ENCODE peak calls at places on chromosomes 1 and 21, in ten cellular contexts. Q is thoracic aorta; Y is astrocyte; K is hepatocyte; W is heart left ventricle; C is cardiac muscle cell; Z is T-helper 17 cell; V is H9; F is CD4-positive, alpha-beta memory T cell; N is right lobe of liver. I is an unnamed sample.

GRCh38 chr1:190226006-190226405 is 251.7 kb downstream of the BRINP3 start:
- DNase-seq in Q (no peak), Y (no peak), K (no peak), W (no peak), C (peak; percentile 3), Z (no peak), V (no peak), F (no peak), N (no peak), I (no peak)

GRCh38 chr1:83857108-83857507 is 141.8 kb downstream of the TTLL7 start:
- DNase-seq in Q (no peak), Y (peak; percentile 11), K (peak; percentile 46), W (no peak), C (peak; percentile 46), Z (no peak), V (no peak), F (no peak), N (no peak), I (no peak)

GRCh38 chr1:172637522-172637921 is 21.4 kb upstream of the FASLG start:
- DNase-seq in Q (no peak), Y (peak; percentile 96), K (no peak), W (no peak), C (peak; percentile 88), Z (no peak), V (no peak), F (no peak), N (no peak), I (no peak)

GRCh38 chr1:70090875-70091274 is 114.5 kb downstream of the LRRC40 start:
- DNase-seq in Q (no peak), Y (peak; percentile 59), K (no peak), W (no peak), C (peak; percentile 64), Z (no peak), V (no peak), F (no peak), N (no peak), I (no peak)

GRCh38 chr1:8396912-8397406 is 79.0 kb downstream of the SLC45A1 start:
- DNase-seq in Q (peak; percentile 49), Y (peak; percentile 100), K (peak; percentile 66), W (no peak), C (peak; percentile 96), Z (no peak), V (no peak), F (peak; percentile 21), N (no peak), I (no peak)

GRCh38 chr1:70504176-70504820 is 93.2 kb downstream of the CTH start:
- DNase-seq in Q (no peak), Y (peak; percentile 6), K (peak; percentile 63), W (no peak), C (peak; percentile 32), Z (no peak), V (no peak), F (no peak), N (no peak), I (no peak)

GRCh38 chr1:91537281-91538069 is 36.8 kb downstream of the CDC7 start:
- DNase-seq in Q (no peak), Y (peak; percentile 77), K (no peak), W (no peak), C (peak; percentile 80), Z (no peak), V (no peak), F (no peak), N (no peak), I (no peak)

GRCh38 chr1:113903496-113904291 is 905 bp downstream of the AP4B1 start:
- DNase-seq in Q (no peak), Y (no peak), K (no peak), W (no peak), C (no peak), Z (no peak), V (no peak), F (peak; percentile 11), N (no peak), I (peak; percentile 12)

GRCh38 chr21:45373991-45374816 is 30.8 kb upstream of the COL18A1 start:
- DNase-seq in Q (no peak), Y (no peak), K (no peak), W (peak; percentile 11), C (no peak), Z (no peak), V (no peak), F (no peak), N (peak; percentile 21), I (no peak)

GRCh38 chr1:23459338-23459757 is 24.6 kb downstream of the ASAP3 start:
- DNase-seq in Q (no peak), Y (no peak), K (no peak), W (no peak), C (no peak), Z (no peak), V (peak; percentile 67), F (no peak), N (no peak), I (no peak)

GRCh38 chr1:158509471-158510161 is 37.6 kb downstream of the OR10R2 start:
- DNase-seq in Q (no peak), Y (no peak), K (peak; percentile 46), W (no peak), C (peak; percentile 41), Z (no peak), V (no peak), F (no peak), N (no peak), I (no peak)

GRCh38 chr1:32746130-32746529 is 43.6 kb upstream of the SYNC start:
- DNase-seq in Q (no peak), Y (no peak), K (no peak), W (no peak), C (no peak), Z (no peak), V (no peak), F (no peak), N (no peak), I (no peak)

GRCh38 chr1:150009604-150010387 is 730 bp downstream of the OTUD7B start:
- DNase-seq in Q (peak; percentile 41), Y (peak; percentile 91), K (peak; percentile 78), W (peak; percentile 47), C (peak; percentile 67), Z (no peak), V (peak; percentile 49), F (peak; percentile 28), N (peak; percentile 60), I (no peak)

GRCh38 chr1:224042557-224043118 is 71.3 kb upstream of the FBXO28 start:
- DNase-seq in Q (no peak), Y (peak; percentile 47), K (no peak), W (no peak), C (no peak), Z (no peak), V (no peak), F (no peak), N (no peak), I (no peak)

GRCh38 chr1:15075175-15075574 is 78.4 kb upstream of the TMEM51 start:
- DNase-seq in Q (no peak), Y (no peak), K (no peak), W (no peak), C (no peak), Z (no peak), V (no peak), F (no peak), N (no peak), I (no peak)

DNA sequence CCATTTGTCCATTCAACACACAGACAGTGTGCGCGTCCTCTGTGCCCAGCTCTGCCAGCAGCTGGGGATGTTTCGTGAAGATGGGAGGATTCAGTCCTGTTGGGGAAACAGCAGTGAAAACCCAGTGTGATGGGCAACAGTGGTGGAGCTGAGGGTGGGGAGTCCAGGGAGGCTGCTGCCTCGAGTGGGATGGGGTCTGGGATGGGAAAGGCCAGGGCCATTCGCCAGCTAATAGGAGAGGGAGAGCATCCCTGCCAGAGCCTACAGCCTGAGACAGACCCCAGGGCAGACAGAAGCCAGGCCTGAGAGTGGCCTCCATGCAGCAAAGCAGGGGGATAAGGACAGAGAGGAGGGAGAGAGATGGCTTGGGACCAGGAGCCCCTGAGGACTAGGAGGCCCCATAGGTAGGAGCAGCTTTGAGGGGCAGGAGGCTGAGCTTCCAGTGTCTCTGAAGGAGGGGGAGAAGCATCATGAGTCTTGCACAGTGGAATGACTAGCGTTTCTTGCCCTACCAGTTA is 252.6 kb downstream of the NPHP4 start:
- DNase-seq in Q (no peak), Y (no peak), K (no peak), W (no peak), C (no peak), Z (no peak), V (no peak), F (no peak), N (peak; percentile 29), I (no peak)
- H3K9me3 ChIP-seq in Q (no peaks in the 10 kb centered on the region), Y (no peaks in the 10 kb centered on the region), K (no peaks in the 10 kb centered on the region), W (no peaks in the 10 kb centered on the region), C (no peaks in the 10 kb centered on the region), Z (no peaks in the 10 kb centered on the region), V (no peaks in the 10 kb centered on the region), F (no peaks in the 10 kb centered on the region), N (no peaks in the 10 kb centered on the region), I (no peaks in the 10 kb centered on the region)

DNA sequence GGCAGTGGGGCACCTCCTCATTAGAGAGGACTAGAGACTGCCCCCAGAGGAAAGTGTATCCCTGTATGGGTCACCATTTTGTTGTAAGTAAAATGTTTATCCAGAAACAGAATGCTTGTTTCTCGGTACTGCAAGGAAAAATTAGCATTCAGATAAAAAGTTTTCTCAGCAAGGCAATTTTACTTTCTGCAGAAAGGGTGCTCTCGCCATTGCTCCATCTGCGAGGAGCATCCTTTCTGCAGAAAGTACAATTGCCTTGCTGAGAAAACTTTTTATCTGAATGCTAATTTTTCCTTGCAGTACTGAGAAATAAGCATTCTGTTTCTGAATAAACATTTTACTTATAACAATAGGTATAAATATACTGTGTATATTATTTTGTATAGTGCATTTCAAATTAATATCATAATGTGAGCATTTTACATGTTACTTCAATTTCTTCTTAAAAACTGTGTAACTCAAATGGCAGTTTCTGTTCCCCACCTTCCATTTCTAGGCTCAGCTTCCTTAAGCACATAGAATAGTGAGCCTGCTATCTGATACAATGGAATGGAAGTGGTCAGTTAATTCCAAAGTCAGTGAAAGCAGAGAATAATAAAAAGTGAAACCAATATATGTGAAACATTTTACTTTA is 76.5 kb upstream of the DESI2 start:
- DNase-seq in Q (no peak), Y (no peak), K (no peak), W (no peak), C (no peak), Z (no peak), V (no peak), F (no peak), N (no peak), I (no peak)
- H3K9me3 ChIP-seq in Q (peaks cover 47% of the 10 kb centered on the region), Y (peaks cover 29% of the 10 kb centered on the region), K (no peaks in the 10 kb centered on the region), W (no peaks in the 10 kb centered on the region), C (peaks cover 5% of the 10 kb centered on the region), Z (peaks cover 5% of the 10 kb centered on the region), V (peaks cover 23% of the 10 kb centered on the region), F (peaks cover 23% of the 10 kb centered on the region), N (peaks cover 25% of the 10 kb centered on the region), I (peaks cover 10% of the 10 kb centered on the region)

GRCh38 chr21:7951854-7952519 is 2569.4 kb upstream of the TPTE start:
- DNase-seq in Q (no peak), Y (no peak), K (no peak), W (no peak), C (no peak), Z (no peak), V (no peak), F (no peak), N (no peak), I (no peak)
- H3K9me3 ChIP-seq in Q (peaks cover 64% of the 10 kb centered on the region), Y (peaks cover 90% of the 10 kb centered on the region), K (peaks cover 84% of the 10 kb centered on the region), W (no peaks in the 10 kb centered on the region), C (peaks cover 77% of the 10 kb centered on the region), Z (peaks cover 65% of the 10 kb centered on the region), V (no peaks in the 10 kb centered on the region), F (peaks cover 94% of the 10 kb centered on the region), N (peaks cover 4% of the 10 kb centered on the region), I (peaks cover 8% of the 10 kb centered on the region)

DNA sequence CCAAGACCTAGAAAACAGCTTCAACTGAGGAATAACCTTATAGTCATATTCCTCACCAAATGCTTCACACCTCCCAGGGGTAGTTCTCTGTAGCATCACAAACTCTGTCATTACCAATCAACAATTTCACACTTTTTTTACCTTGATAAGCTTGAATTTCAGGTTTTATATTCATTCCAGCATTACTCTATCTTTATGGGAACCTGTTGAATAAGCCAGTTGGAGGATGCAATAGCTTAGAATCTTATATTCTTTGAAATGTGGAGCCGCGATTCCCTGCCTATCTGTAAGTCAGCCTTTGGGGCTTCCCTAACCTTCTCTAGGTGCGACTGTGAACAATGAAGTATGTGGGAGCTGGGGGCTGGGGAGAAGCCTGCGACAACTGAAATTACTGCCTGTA is 145.4 kb downstream of the GREM2 start:
- DNase-seq in Q (no peak), Y (no peak), K (no peak), W (no peak), C (no peak), Z (no peak), V (no peak), F (no peak), N (no peak), I (no peak)
- H3K9me3 ChIP-seq in Q (no peaks in the 10 kb centered on the region), Y (no peaks in the 10 kb centered on the region), K (no peaks in the 10 kb centered on the region), W (no peaks in the 10 kb centered on the region), C (no peaks in the 10 kb centered on the region), Z (no peaks in the 10 kb centered on the region), V (no peaks in the 10 kb centered on the region), F (no peaks in the 10 kb centered on the region), N (no peaks in the 10 kb centered on the region), I (no peaks in the 10 kb centered on the region)